ENCODE peak calls at places on chromosome 2, in four cellular contexts. X is brain microvascular endothelial cell, B is DMS153, Z is NCI-H2081. I is an unnamed sample.

GRCh38 chr2:36459725-36460137 is 104.2 kb downstream of the CRIM1 start:
- DNase-seq in X (no peak), B (peak; percentile 71), Z (no peak), I (no peak)

GRCh38 chr2:15816226-15816625 is 124.1 kb upstream of the MYCN start:
- DNase-seq in X (no peak), B (no peak), Z (no peak), I (no peak)

GRCh38 chr2:226756131-226756530 is 43.5 kb downstream of the IRS1 start:
- DNase-seq in X (peak; percentile 76), B (no peak), Z (no peak), I (no peak)

GRCh38 chr2:241843321-241844065 is 15.2 kb downstream of the PDCD1 start:
- DNase-seq in X (no peak), B (no peak), Z (no peak), I (peak; percentile 38)

GRCh38 chr2:126828471-126828870 is 70.2 kb upstream of the TEX51 start:
- DNase-seq in X (no peak), B (no peak), Z (no peak), I (no peak)

GRCh38 chr2:199488772-199489400 is 31.1 kb upstream of the SATB2 start:
- DNase-seq in X (peak; percentile 61), B (peak; percentile 18), Z (peak; percentile 35), I (no peak)

GRCh38 chr2:170461875-170462274 is 253.3 kb upstream of the SP5 start:
- DNase-seq in X (no peak), B (no peak), Z (no peak), I (no peak)

GRCh38 chr2:57376985-57377384 is 669.6 kb upstream of the VRK2 start:
- DNase-seq in X (no peak), B (no peak), Z (no peak), I (no peak)

GRCh38 chr2:85254540-85255261 is 73.1 kb downstream of the TGOLN2 start:
- DNase-seq in X (no peak), B (no peak), Z (no peak), I (no peak)

GRCh38 chr2:72014871-72015270 is 132.8 kb downstream of the CYP26B1 start:
- DNase-seq in X (no peak), B (no peak), Z (no peak), I (no peak)

GRCh38 chr2:146844226-146844990 is 1000.4 kb upstream of the ACVR2A start:
- DNase-seq in X (no peak), B (no peak), Z (no peak), I (no peak)

GRCh38 chr2:38308821-38309220 is 68.3 kb downstream of the ATL2 start:
- DNase-seq in X (no peak), B (no peak), Z (no peak), I (no peak)

GRCh38 chr2:147588191-147588590 is 256.6 kb upstream of the ACVR2A start:
- DNase-seq in X (peak; percentile 30), B (no peak), Z (no peak), I (no peak)

GRCh38 chr2:9165625-9166024 is 41.0 kb upstream of the ASAP2 start:
- DNase-seq in X (peak; percentile 37), B (no peak), Z (no peak), I (peak; percentile 76)

GRCh38 chr2:170214309-170214902 is 36.5 kb downstream of the MYO3B start:
- DNase-seq in X (no peak), B (no peak), Z (peak; percentile 38), I (no peak)

GRCh38 chr2:235555356-235555755 is 61.5 kb downstream of the AGAP1 start:
- DNase-seq in X (no peak), B (no peak), Z (no peak), I (peak; percentile 40)

GRCh38 chr2:211347328-211347727 is 790.9 kb downstream of the CPS1 start:
- DNase-seq in X (no peak), B (no peak), Z (no peak), I (no peak)

GRCh38 chr2:22011048-22011447 is 887.3 kb downstream of the TDRD15 start:
- DNase-seq in X (no peak), B (no peak), Z (no peak), I (no peak)

GRCh38 chr2:20577495-20578235 is 73.2 kb downstream of the HS1BP3 start:
- DNase-seq in X (no peak), B (no peak), Z (no peak), I (peak; percentile 56)

GRCh38 chr2:201852878-201853415 is 46.6 kb downstream of the CDK15 start:
- DNase-seq in X (no peak), B (no peak), Z (peak; percentile 18), I (no peak)

GRCh38 chr2:205684871-205685313 is 2.6 kb downstream of the NRP2 start:
- DNase-seq in X (no peak), B (no peak), Z (no peak), I (peak; percentile 74)

GRCh38 chr2:46256563-46257142 is 40.6 kb upstream of the EPAS1 start:
- DNase-seq in X (no peak), B (no peak), Z (no peak), I (no peak)

GRCh38 chr2:106816974-106817373 is 69.0 kb downstream of the ST6GAL2 start:
- DNase-seq in X (no peak), B (no peak), Z (no peak), I (peak; percentile 84)

GRCh38 chr2:55865095-55865835 is 58.3 kb downstream of the EFEMP1 start:
- DNase-seq in X (peak; percentile 56), B (no peak), Z (no peak), I (no peak)

GRCh38 chr2:34547340-34547739 is 948.2 kb upstream of the FAM98A start:
- DNase-seq in X (no peak), B (no peak), Z (no peak), I (no peak)

GRCh38 chr2:108329771-108330170 is 41.1 kb downstream of the SULT1C2 start:
- DNase-seq in X (no peak), B (no peak), Z (no peak), I (no peak)

GRCh38 chr2:154495455-154495868 is 203.0 kb upstream of the KCNJ3 start:
- DNase-seq in X (no peak), B (no peak), Z (no peak), I (no peak)

GRCh38 chr2:169362346-169363026 is at the start of gene LRP2:
- DNase-seq in X (no peak), B (no peak), Z (no peak), I (peak; percentile 40)

GRCh38 chr2:68569604-68570003 is 73.8 kb upstream of the PROKR1 start:
- DNase-seq in X (peak; percentile 47), B (no peak), Z (no peak), I (no peak)

GRCh38 chr2:153823880-153824279 is 47.8 kb upstream of the GALNT13 start:
- DNase-seq in X (no peak), B (no peak), Z (no peak), I (no peak)

GRCh38 chr2:239983004-239983778 is 42.0 kb downstream of the NDUFA10 start:
- DNase-seq in X (no peak), B (no peak), Z (no peak), I (no peak)

GRCh38 chr2:170815311-170815710 is 1.4 kb upstream of the GAD1 start:
- DNase-seq in X (no peak), B (peak; percentile 57), Z (peak; percentile 83), I (no peak)

GRCh38 chr2:15363734-15364133 is 197.4 kb downstream of the NBAS start:
- DNase-seq in X (no peak), B (no peak), Z (no peak), I (no peak)

GRCh38 chr2:170425291-170425751 is 247.4 kb downstream of the MYO3B start:
- DNase-seq in X (no peak), B (no peak), Z (no peak), I (no peak)

GRCh38 chr2:154794328-154794870 is 95.9 kb downstream of the KCNJ3 start:
- DNase-seq in X (no peak), B (no peak), Z (no peak), I (no peak)

GRCh38 chr2:131673400-131674173 is 145.9 kb downstream of the CCDC74A start:
- DNase-seq in X (peak; percentile 54), B (peak; percentile 37), Z (peak; percentile 80), I (peak; percentile 92)